ENCODE peak calls at places on chromosomes 2 and 18, in five cellular contexts. J is fibroblast of lung, M is cardiac fibroblast, F is epithelial cell of esophagus, N is stomach. W is an unnamed sample.
A peak's percentile ranks its signal among the peaks of the same experiment; 100 is the strongest.

GRCh38 chr2:235614176-235614860 is 120.5 kb downstream of the AGAP1 start:
- DNase-seq in J (peak; percentile 37), N (no peak), F (no peak), M (peak; percentile 43), W (no peak)

GRCh38 chr2:53513167-53513666 is 254.4 kb upstream of the CHAC2 start:
- DNase-seq in N (no peak), F (no peak), J (no peak), M (no peak), W (no peak)

GRCh38 chr2:159855153-159856140 is 57.4 kb upstream of the CD302 start:
- DNase-seq in M (peak; percentile 66), F (peak; percentile 27), N (no peak), J (peak; percentile 9), W (no peak)

GRCh38 chr18:56044239-56044638 is 456.2 kb upstream of the TCF4 start:
- DNase-seq in N (no peak), J (no peak), F (no peak), M (no peak), W (no peak)

GRCh38 chr2:216664593-216665034 is 30.7 kb downstream of the IGFBP5 start:
- DNase-seq in N (peak; percentile 42), J (peak; percentile 73), M (peak; percentile 48), F (peak; percentile 33), W (no peak)

GRCh38 chr2:223306371-223306770 is 254.4 kb downstream of the KCNE4 start:
- DNase-seq in F (peak; percentile 24), J (peak; percentile 36), M (peak; percentile 46), N (no peak), W (no peak)

GRCh38 chr2:102806250-102806837 is 44.5 kb downstream of the TMEM182 start:
- DNase-seq in N (peak; percentile 72), J (peak; percentile 53), M (peak; percentile 78), F (peak; percentile 71), W (peak; percentile 4)

GRCh38 chr2:186256540-186256939 is 229.5 kb upstream of the ZC3H15 start:
- DNase-seq in N (no peak), F (peak; percentile 51), J (peak; percentile 39), M (peak; percentile 56), W (no peak)

GRCh38 chr2:53826587-53827397 is 33.0 kb downstream of the GPR75 start:
- DNase-seq in F (peak; percentile 73), N (no peak), J (no peak), M (peak; percentile 19), W (no peak)

GRCh38 chr2:188909036-188909435 is 65.1 kb upstream of the COL3A1 start:
- DNase-seq in F (peak; percentile 58), J (peak; percentile 54), M (no peak), N (no peak), W (no peak)

GRCh38 chr2:160469615-160470204 is 23.9 kb downstream of the RBMS1 start:
- DNase-seq in M (peak; percentile 41), N (no peak), F (no peak), J (peak; percentile 31), W (no peak)

GRCh38 chr2:222448806-222449205 is 24.5 kb downstream of the SGPP2 start:
- DNase-seq in M (peak; percentile 94), J (peak; percentile 30), F (no peak), N (no peak), W (peak; percentile 59)

DNA sequence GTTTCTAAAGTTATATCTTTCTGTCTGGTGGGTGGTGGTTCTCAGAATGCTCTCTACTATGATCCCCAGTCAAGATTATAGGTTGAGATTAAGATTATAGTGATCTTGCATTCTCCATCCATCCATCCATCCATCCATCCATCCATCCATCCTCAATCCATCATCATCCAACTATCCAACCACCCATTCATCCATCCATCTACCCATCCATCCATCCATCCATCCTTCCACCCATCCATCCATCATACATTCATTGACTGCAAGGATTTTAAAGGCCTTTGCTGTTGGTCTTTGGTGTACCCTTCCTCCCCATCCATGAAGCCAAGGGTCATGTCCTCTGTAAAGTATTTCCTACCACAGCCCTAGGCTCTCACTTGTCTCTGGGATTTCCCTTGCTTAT is 13.1 kb downstream of the GLI2 start:
- DNase-seq in J (no peak), N (no peak), M (no peak), F (no peak), W (no peak)
- TF ChIP-seq CTCF in J (no peak), N (no peak), M (no peak), F (no peak), W (no peak)

DNA sequence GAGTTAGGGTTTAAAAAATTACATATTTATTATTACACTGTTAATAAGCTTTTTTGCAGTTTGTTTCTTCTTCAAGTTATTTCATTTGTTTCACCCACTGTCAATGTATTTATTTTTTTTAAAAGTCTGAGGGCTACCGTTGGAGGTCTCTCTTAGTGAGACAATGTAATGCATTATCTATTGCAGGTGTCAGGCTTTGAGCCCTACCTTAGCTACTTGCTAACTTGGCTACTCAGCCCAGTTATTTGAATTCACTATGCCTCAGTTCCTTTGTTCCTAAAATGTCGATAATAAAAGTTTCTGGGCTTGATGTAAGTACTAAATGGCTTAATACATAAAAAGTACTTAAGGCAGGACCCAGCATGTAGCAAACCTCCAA is 458 bp upstream of the TFPI start:
- DNase-seq in N (no peak), J (no peak), M (no peak), F (no peak), W (no peak)
- H3K4me3 ChIP-seq in N (no peak overlapping the region), J (peak overlapping the region; percentile 67), M (peak overlapping the region; percentile 58), F (no peak overlapping the region), W (no peak overlapping the region)

GRCh38 chr2:237665713-237666143 is 38.3 kb downstream of the LRRFIP1 start:
- DNase-seq in M (no peak), F (no peak), J (no peak), N (no peak), W (no peak)
- TF ChIP-seq CTCF in M (no peak), F (no peak), J (peak; percentile 8), N (no peak), W (no peak)

DNA sequence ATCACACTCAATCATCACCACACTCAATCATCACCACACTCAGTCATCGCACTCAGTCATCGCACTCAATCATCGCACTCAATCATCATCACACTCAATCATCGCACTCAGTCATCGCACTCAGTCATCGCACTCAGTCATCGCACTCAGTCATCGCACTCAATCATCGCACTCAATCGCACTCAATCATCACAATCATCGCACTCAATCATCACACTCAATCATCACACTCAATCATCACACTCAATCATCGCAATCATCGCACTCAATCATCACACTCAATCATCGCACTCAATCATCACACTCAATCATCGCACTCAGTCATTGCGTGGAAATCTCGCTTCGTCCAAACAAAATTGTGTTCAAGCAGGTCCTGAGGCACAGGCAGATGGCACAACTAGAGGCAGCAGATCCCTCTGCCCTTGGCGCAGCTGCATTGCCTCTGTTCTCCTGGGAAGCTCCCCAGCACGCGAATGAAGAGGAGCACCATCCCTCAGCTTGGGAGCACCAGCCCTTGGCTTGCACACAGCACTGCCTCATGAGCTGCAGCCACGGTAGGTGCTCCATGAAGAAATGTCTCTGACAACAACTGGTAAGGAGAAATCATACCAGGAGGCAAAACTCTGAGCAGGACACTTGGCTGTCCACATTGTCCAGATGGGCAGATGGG is 108.1 kb downstream of the EIPR1 start:
- DNase-seq in M (no peak), J (no peak), F (no peak), N (peak; percentile 11), W (no peak)
- H3K4me3 ChIP-seq in M (no peak overlapping the region), J (no peak overlapping the region), F (no peak overlapping the region), N (no peak overlapping the region), W (no peak overlapping the region)